ENCODE peak calls at places on chromosomes 1 and 21, in nine cellular contexts. A is mesenchymal stem cell, P is psoas muscle, H is prostate gland, K is left ventricle myocardium inferior, R is BE2C, F is cardiac muscle cell, Q is endodermal cell, J is astrocyte. D is an unnamed sample. For H3K4me1, the result is how much of the 10 kb centered on the place peaks cover.

GRCh38 chr1:235006132-235006721 is 122.4 kb downstream of the TOMM20 start:
- DNase-seq in Q (no peak), H (no peak), F (no peak), A (no peak), K (no peak), P (no peak), R (no peak), J (no peak), D (no peak)

GRCh38 chr1:66940968-66941367 is 16.2 kb downstream of the MIER1 start:
- DNase-seq in P (no peak), R (no peak), H (no peak), A (no peak), J (peak), K (no peak), Q (no peak), F (peak), D (peak)

GRCh38 chr1:165162671-165163241 is 193.8 kb downstream of the LMX1A start:
- DNase-seq in H (peak), Q (peak), F (peak), P (peak), A (no peak), J (no peak), R (peak), K (no peak), D (peak)

GRCh38 chr1:154888757-154889156 is 18.7 kb upstream of the KCNN3 start:
- DNase-seq in P (no peak), J (no peak), A (no peak), K (no peak), Q (no peak), H (no peak), R (no peak), F (no peak), D (no peak)

GRCh38 chr1:232923739-232924386 is 26.5 kb upstream of the NTPCR start:
- DNase-seq in H (no peak), F (no peak), A (peak), K (no peak), P (no peak), R (no peak), J (peak), Q (no peak), D (no peak)

GRCh38 chr1:32170991-32171390 is 8.5 kb upstream of the TXLNA start:
- DNase-seq in F (no peak), Q (no peak), P (no peak), R (no peak), A (no peak), J (no peak), H (no peak), K (no peak), D (no peak)

GRCh38 chr1:177274687-177275211 is 104.0 kb downstream of the BRINP2 start:
- DNase-seq in H (peak), K (peak), F (peak), Q (no peak), J (peak), R (no peak), A (peak), P (peak), D (peak)

GRCh38 chr1:169698976-169699375 is 12.4 kb downstream of the SELL start:
- DNase-seq in H (no peak), R (no peak), J (no peak), P (no peak), K (no peak), F (no peak), A (no peak), Q (no peak), D (no peak)

GRCh38 chr1:60101516-60101915 is 27.9 kb upstream of the C1orf87 start:
- DNase-seq in A (no peak), K (no peak), H (no peak), R (no peak), Q (no peak), J (no peak), P (no peak), F (no peak), D (no peak)

GRCh38 chr1:101388904-101389546 is 152.2 kb downstream of the S1PR1 start:
- DNase-seq in Q (no peak), F (peak), J (peak), H (no peak), K (no peak), R (no peak), P (no peak), A (peak), D (no peak)

GRCh38 chr1:96360036-96360795 is 361.4 kb upstream of the PTBP2 start:
- DNase-seq in R (no peak), A (peak), P (no peak), F (no peak), H (no peak), J (peak), Q (no peak), K (no peak), D (peak)

GRCh38 chr21:45644041-45644906 is 749 bp downstream of the PCBP3 start:
- DNase-seq in H (no peak), Q (no peak), K (no peak), F (peak), J (no peak), P (no peak), A (peak), R (peak), D (peak)

GRCh38 chr1:226875641-226876295 is 5.4 kb downstream of the PSEN2 start:
- DNase-seq in F (peak), P (no peak), Q (peak), J (peak), K (no peak), A (no peak), R (no peak), H (no peak), D (no peak)

GRCh38 chr1:247295274-247295684 is 36.4 kb downstream of the ZNF496 start:
- DNase-seq in J (peak), K (no peak), Q (peak), A (no peak), H (no peak), F (peak), R (no peak), P (no peak), D (no peak)

GRCh38 chr1:242824435-242824834 is 299.9 kb upstream of the PLD5 start:
- DNase-seq in H (no peak), P (no peak), Q (no peak), A (no peak), R (no peak), K (no peak), F (no peak), J (peak), D (no peak)

GRCh38 chr1:10057744-10058294 is 25.1 kb downstream of the UBE4B start:
- DNase-seq in R (no peak), A (no peak), H (no peak), F (no peak), J (no peak), P (no peak), Q (no peak), K (no peak), D (no peak)

GRCh38 chr1:7040969-7041368 is 255.7 kb downstream of the CAMTA1 start:
- DNase-seq in J (no peak), H (no peak), R (no peak), Q (no peak), K (no peak), P (no peak), A (no peak), F (no peak), D (no peak)

GRCh38 chr1:217647791-217648190 is 16.6 kb downstream of the SPATA17 start:
- DNase-seq in K (no peak), Q (no peak), R (no peak), F (peak), P (no peak), A (no peak), H (no peak), J (no peak), D (no peak)

GRCh38 chr1:201686709-201687455 is 142.1 kb upstream of the IPO9 start:
- DNase-seq in Q (peak), K (no peak), R (no peak), H (no peak), A (peak), P (no peak), J (no peak), F (no peak), D (no peak)

GRCh38 chr1:56824956-56825355 is 5.8 kb upstream of the FYB2 start:
- DNase-seq in P (no peak), A (no peak), J (no peak), Q (no peak), R (no peak), K (no peak), F (no peak), H (no peak), D (no peak)

GRCh38 chr21:38527737-38528136 is 29.5 kb upstream of the ERG start:
- DNase-seq in H (no peak), A (no peak), F (no peak), K (no peak), R (no peak), Q (no peak), J (no peak), P (no peak), D (no peak)

GRCh38 chr1:157992813-157993178 is 649 bp upstream of the KIRREL1 start:
- DNase-seq in J (peak), F (no peak), Q (no peak), H (no peak), A (peak), P (no peak), R (no peak), K (no peak), D (no peak)

GRCh38 chr1:228487336-228488106 is at the start of gene RNF187:
- DNase-seq in A (no peak), Q (peak), R (no peak), K (peak), P (peak), J (no peak), H (peak), F (no peak), D (peak)

GRCh38 chr1:101006553-101006952 is 19.0 kb downstream of the DPH5 start:
- DNase-seq in J (no peak), Q (no peak), F (peak), H (no peak), K (no peak), A (no peak), P (no peak), R (no peak), D (peak)

GRCh38 chr1:27544818-27545612 is 55.0 kb upstream of the WASF2 start:
- DNase-seq in A (peak), J (peak), K (peak), R (no peak), F (peak), H (peak), Q (no peak), P (peak), D (no peak)

GRCh38 chr1:182050481-182051438 is 10.8 kb downstream of the ZNF648 start:
- DNase-seq in A (no peak), J (no peak), Q (no peak), H (no peak), R (no peak), F (no peak), K (no peak), P (no peak), D (no peak)

DNA sequence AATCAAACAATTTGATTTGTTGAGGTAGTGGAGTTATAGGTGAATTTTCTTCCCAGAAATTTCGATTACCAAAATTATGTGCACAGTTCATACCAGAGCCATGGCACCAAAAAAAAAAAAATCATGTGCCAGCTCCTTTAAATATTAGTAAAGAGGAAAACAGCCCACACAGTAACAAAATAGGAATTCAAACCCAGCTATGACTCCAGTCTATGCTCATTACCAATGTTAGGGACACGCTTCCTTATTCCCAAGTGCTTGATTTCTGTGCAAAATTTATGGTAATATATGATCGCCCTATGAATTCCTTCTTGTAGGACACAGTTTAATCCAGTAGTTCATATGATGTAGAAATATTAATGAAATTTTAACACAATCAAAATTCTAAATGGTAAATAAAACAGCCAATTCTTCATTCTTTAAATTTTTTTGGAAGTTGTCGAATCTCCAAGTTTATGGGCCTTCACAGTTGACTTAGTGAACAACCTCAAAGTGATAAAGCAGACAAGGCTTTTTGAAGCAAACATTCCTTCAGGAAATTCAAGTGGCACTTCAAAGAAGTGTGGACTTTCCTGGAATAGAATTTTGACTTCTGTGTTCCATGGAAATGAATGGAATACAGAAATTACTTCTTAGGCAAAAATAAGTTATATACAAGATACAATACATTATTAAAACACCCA is 1.9 kb downstream of the TOR1AIP2 start:
- DNase-seq in P (no peak), A (peak), Q (no peak), F (no peak), J (peak), H (no peak), K (no peak), R (no peak), D (no peak)
- H3K4me1 ChIP-seq in P (half or more), A (under half), Q (under half), F (under half), J (under half), H (under half), K (half or more), R (under half), D (under half)

DNA sequence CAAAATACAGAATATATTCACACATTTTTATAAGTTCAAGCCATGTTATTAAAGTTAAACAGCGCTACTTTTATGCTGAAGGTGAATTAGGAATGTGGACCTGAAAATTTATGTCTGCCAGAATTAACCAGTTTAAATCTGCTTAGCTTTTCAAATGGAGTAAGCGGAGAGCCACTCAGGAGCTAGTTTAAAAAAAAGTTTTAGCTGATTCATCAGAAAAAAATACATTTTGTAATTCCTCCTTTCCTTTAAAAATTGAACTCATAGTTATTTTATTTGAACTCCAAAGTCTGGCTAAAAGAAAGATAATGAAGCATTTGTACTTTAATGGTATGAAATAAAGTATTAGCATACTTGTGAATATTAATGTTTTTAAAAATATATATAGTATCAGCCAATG is 21.2 kb downstream of the C21orf91 start:
- DNase-seq in Q (no peak), P (no peak), A (no peak), R (no peak), H (no peak), J (no peak), K (no peak), F (no peak), D (no peak)
- H3K4me3 ChIP-seq in Q (no peak), P (no peak), A (no peak), R (no peak), H (no peak), J (no peak), K (no peak), F (no peak), D (no peak)

GRCh38 chr21:41879190-41879998 is at the start of gene PRDM15:
- DNase-seq in Q (peak), H (peak), P (peak), A (peak), K (peak), F (peak), R (peak), J (peak), D (peak)
- H3K4me1 ChIP-seq in Q (under half), H (under half), P (under half), A (under half), K (under half), F (under half), R (under half), J (under half), D (under half)

DNA sequence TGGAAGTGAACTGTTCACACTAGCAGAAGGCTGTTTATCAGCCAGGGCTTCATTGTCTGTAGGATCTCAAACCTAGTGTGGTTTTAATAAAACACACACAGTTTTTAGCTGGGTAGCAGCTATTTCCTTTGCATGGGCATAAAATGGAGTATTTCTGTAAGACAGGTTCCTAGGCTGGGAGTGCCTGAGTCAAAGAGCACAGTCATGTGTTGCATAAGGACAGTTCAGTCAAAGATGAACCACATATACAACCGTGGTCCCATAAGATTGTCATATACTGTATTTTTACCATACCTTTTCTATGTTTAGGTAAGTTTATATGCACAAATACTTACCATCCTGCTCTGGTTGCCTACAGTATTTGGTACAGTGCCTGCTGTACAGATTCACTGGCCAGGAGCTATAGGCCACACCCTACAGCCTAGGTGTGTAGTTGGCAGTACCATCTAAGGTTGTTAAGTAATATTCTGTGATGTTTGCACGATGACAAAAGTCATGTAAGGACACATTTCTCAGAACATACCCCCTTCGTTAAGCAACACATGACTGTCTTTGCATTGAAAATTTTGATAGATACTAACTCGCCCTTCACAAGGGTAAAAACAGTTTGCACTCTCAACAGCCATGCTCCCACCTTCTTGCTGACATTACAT is 17.2 kb downstream of the LGALS8 start:
- DNase-seq in P (no peak), J (no peak), Q (no peak), H (no peak), R (no peak), A (no peak), K (no peak), F (no peak), D (no peak)
- H3K4me3 ChIP-seq in P (no peak), J (no peak), Q (no peak), H (no peak), R (no peak), A (no peak), K (no peak), F (no peak), D (no peak)

D was measured in adipocyte.